ENCODE peak calls at places on chromosomes 2 and 18, in eight cellular contexts. U is uterus; W is PC-9; Y is CD8-positive, alpha-beta memory T cell; L is small intestine; H is GM23338; P is neural progenitor cell; R is lung. D is an unnamed sample. For H3K27me3, the result is how much of the 10 kb centered on the place peaks cover.

GRCh38 chr2:101125374-101125773 is 25.8 kb downstream of the TBC1D8 start:
- DNase-seq in U (no peak), L (no peak), P (no peak), H (no peak), R (no peak), Y (no peak), W (peak), D (no peak)

GRCh38 chr2:217790195-217790594 is 212.6 kb downstream of the TNS1 start:
- DNase-seq in H (peak), W (no peak), Y (no peak), R (peak), L (peak), P (no peak), U (peak), D (no peak)

GRCh38 chr2:236254021-236254420 is 10.2 kb downstream of the ASB18 start:
- DNase-seq in P (no peak), R (peak), U (no peak), H (no peak), L (no peak), W (no peak), Y (no peak), D (no peak)

GRCh38 chr2:11705711-11706110 is 35.7 kb upstream of the NTSR2 start:
- DNase-seq in P (no peak), Y (no peak), U (no peak), L (no peak), H (no peak), R (no peak), W (no peak), D (no peak)

GRCh38 chr2:191382801-191383200 is 137.6 kb downstream of the MYO1B start:
- DNase-seq in Y (no peak), R (peak), W (peak), P (no peak), L (peak), H (no peak), U (no peak), D (peak)

GRCh38 chr2:129297430-129297829 is 682.0 kb upstream of the RAB6C start:
- DNase-seq in P (peak), L (no peak), U (no peak), W (no peak), R (no peak), Y (no peak), H (peak), D (no peak)

GRCh38 chr2:18918280-18918679 is 328.9 kb upstream of the NT5C1B start:
- DNase-seq in U (no peak), W (no peak), L (no peak), P (no peak), Y (no peak), H (no peak), R (no peak), D (no peak)

GRCh38 chr2:242030226-242030575 is 160.7 kb downstream of the RTP5 start:
- DNase-seq in R (no peak), P (no peak), H (no peak), U (no peak), Y (no peak), W (no peak), L (no peak), D (no peak)

GRCh38 chr2:5236308-5236707 is 455.9 kb upstream of the SOX11 start:
- DNase-seq in Y (no peak), W (no peak), L (no peak), U (no peak), P (peak), R (no peak), H (peak), D (no peak)

GRCh38 chr2:230691005-230691647 is 21.5 kb upstream of the CAB39 start:
- DNase-seq in Y (no peak), L (no peak), R (no peak), P (no peak), U (no peak), W (peak), H (peak), D (no peak)

GRCh38 chr2:27356056-27356381 is 545 bp downstream of the GTF3C2 start:
- DNase-seq in R (peak), Y (no peak), H (peak), P (peak), U (no peak), W (peak), L (peak), D (peak)

GRCh38 chr2:231395188-231396057 is at the start of gene B3GNT7:
- DNase-seq in W (peak), Y (no peak), R (peak), P (peak), L (peak), H (peak), U (no peak), D (peak)

GRCh38 chr18:78523850-78524249 is 455.8 kb upstream of the SALL3 start:
- DNase-seq in W (no peak), P (no peak), L (no peak), U (no peak), R (no peak), H (no peak), Y (no peak), D (no peak)

GRCh38 chr2:238506669-238507068 is 79.9 kb downstream of the ASB1 start:
- DNase-seq in U (no peak), P (no peak), L (no peak), R (no peak), H (no peak), Y (no peak), W (no peak), D (no peak)

GRCh38 chr2:231571810-231572209 is 20.9 kb upstream of the TEX44 start:
- DNase-seq in Y (no peak), W (no peak), L (no peak), P (no peak), H (peak), R (no peak), U (no peak), D (no peak)

GRCh38 chr2:68799615-68800400 is 65.2 kb downstream of the ARHGAP25 start:
- DNase-seq in Y (no peak), R (no peak), U (no peak), W (no peak), L (no peak), P (peak), H (peak), D (no peak)

GRCh38 chr2:164044637-164045036 is 308.8 kb upstream of the FIGN start:
- DNase-seq in H (no peak), R (no peak), W (no peak), P (no peak), L (no peak), U (no peak), Y (no peak), D (no peak)

GRCh38 chr2:241340621-241341163 is 15.4 kb upstream of the FARP2 start:
- DNase-seq in P (no peak), R (no peak), W (no peak), H (no peak), L (no peak), Y (no peak), U (no peak), D (no peak)

GRCh38 chr2:240861547-240861946 is 7.1 kb upstream of the AGXT start:
- DNase-seq in Y (no peak), P (no peak), W (no peak), U (no peak), R (no peak), H (no peak), L (no peak), D (no peak)

GRCh38 chr18:57931038-57931437 is 113.0 kb upstream of the NEDD4L start:
- DNase-seq in L (peak), P (no peak), Y (no peak), R (no peak), W (no peak), H (no peak), U (no peak), D (no peak)

GRCh38 chr2:108082978-108083377 is 96.7 kb downstream of the SLC5A7 start:
- DNase-seq in H (no peak), W (no peak), L (no peak), P (no peak), R (no peak), Y (no peak), U (no peak), D (no peak)

GRCh38 chr2:218429951-218430692 is 11.2 kb downstream of the VIL1 start:
- DNase-seq in H (no peak), R (no peak), U (no peak), W (no peak), Y (no peak), L (no peak), P (no peak), D (no peak)

GRCh38 chr2:203583696-203584095 is 48.6 kb upstream of the RAPH1 start:
- DNase-seq in R (no peak), L (no peak), P (no peak), Y (no peak), U (no peak), H (no peak), W (no peak), D (no peak)

GRCh38 chr2:30232027-30232800 is 880 bp downstream of the LBH start:
- DNase-seq in U (peak), P (peak), R (peak), Y (peak), L (peak), H (peak), W (peak), D (peak)

DNA sequence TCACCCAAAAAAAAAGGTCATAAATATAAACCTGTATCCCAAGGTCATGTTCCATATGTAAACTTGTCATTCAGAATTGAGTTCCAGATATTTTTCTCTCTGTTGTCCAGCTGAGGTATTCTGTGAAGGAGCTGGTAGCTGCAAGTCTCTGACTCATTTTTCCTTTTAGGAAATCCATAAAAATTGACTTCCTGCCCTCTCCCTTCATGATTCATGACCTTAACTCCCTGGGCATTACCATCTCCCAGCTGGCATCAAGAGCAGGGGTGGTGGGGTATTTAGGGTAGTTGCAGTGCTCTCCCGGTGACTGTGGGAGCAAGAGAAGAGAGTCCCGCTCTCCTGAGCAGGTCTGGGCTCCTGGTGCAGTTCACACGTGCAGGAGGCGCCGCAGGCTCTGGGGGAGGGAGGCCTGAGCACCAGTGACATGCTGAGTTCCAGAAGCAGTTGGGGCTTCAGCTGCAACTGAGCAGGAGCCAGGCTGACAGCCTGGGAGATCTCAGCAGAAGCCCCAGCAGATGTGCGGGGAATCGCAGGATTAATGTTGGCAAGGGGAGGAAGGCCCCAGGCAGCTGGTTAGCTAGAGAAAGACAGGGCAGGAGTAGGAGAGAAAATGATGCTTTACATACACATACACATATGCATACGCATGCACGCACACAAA is 192.7 kb downstream of the MGAT5 start:
- DNase-seq in P (no peak), Y (no peak), H (no peak), W (no peak), U (no peak), L (no peak), R (no peak), D (no peak)
- H3K4me3 ChIP-seq in P (no peak), Y (no peak), H (no peak), W (no peak), U (no peak), L (no peak), R (no peak), D (no peak)

DNA sequence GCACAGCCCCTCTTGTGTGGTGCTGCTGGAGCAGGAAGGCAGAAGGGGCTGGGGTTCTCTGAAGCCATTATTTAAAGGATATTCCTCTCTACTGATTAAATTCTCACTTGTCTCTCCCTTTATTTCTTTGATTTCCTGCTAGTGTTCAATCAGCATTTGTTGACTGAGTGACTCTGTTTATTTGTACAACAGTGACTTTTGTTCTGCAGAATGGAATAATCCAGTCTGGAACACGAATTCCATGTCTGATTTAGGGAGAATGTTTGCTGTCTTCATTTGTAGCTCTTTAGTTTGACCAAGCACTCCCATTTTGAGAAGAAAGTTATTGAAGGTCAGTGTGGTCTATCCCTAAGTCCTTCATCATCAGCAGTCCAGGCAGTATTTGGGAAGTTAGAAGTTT is 141.2 kb downstream of the SETBP1 start:
- DNase-seq in Y (no peak), P (no peak), W (no peak), R (no peak), L (no peak), H (no peak), U (no peak), D (no peak)
- H3K27me3 ChIP-seq in Y (under half), P (under half), W (under half), R (under half), L (under half), H (under half), U (under half), D (under half)

GRCh38 chr2:189549440-189549832 is 31.1 kb downstream of the SLC40A1 start:
- DNase-seq in U (peak), P (no peak), R (no peak), H (no peak), L (no peak), W (no peak), Y (no peak), D (no peak)

GRCh38 chr2:189552334-189552990 is 28.1 kb downstream of the SLC40A1 start:
- DNase-seq in U (no peak), Y (no peak), H (no peak), W (no peak), P (no peak), L (no peak), R (no peak), D (no peak)

GRCh38 chr2:189551808-189552207 is 28.8 kb downstream of the SLC40A1 start:
- DNase-seq in P (no peak), R (no peak), H (no peak), W (no peak), L (no peak), U (no peak), Y (no peak), D (no peak)

GRCh38 chr2:189545424-189545823 is 35.2 kb downstream of the SLC40A1 start:
- DNase-seq in W (no peak), H (no peak), Y (no peak), U (no peak), P (no peak), R (no peak), L (no peak), D (no peak)

DNA sequence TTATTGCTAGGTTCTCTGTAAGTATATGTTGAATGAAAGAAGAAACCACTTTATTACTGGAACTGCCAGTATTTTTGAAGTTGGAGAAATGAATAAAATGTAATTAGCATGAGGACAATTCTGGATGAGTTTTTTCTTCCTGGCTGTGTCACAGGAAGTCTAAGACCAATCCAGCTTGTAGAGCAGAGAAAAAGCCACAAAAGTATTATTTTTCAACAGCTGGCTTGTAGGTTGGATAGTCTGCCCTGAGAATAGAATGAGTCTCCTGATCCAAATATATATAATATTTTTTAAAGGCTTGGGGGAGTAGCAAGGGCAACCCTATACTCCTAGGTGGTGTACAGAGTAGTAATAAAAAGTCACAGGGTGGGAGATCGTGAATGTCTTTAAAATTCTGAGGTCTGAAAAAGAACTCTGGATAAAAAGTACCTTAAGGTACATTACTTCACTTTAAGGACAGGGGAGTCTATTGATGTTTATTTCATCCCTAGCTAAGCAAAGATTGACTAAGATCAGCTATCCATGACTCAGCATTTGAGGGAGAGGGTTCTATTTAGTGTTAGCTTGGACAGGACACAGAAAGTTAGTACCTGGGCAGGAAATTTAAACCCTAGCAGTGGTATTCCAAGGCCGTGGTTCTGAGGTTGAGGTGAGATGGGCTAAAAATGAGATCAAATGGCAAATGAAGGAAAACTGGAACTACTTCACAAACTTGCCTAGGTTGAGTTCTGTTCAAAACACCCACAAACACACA is 31.7 kb downstream of the SLC40A1 start:
- DNase-seq in R (no peak), U (no peak), P (no peak), L (no peak), W (no peak), H (no peak), Y (no peak), D (no peak)
- H3K27ac ChIP-seq in R (peak), U (peak), P (no peak), L (no peak), W (peak), H (no peak), Y (no peak), D (no peak)

DNA sequence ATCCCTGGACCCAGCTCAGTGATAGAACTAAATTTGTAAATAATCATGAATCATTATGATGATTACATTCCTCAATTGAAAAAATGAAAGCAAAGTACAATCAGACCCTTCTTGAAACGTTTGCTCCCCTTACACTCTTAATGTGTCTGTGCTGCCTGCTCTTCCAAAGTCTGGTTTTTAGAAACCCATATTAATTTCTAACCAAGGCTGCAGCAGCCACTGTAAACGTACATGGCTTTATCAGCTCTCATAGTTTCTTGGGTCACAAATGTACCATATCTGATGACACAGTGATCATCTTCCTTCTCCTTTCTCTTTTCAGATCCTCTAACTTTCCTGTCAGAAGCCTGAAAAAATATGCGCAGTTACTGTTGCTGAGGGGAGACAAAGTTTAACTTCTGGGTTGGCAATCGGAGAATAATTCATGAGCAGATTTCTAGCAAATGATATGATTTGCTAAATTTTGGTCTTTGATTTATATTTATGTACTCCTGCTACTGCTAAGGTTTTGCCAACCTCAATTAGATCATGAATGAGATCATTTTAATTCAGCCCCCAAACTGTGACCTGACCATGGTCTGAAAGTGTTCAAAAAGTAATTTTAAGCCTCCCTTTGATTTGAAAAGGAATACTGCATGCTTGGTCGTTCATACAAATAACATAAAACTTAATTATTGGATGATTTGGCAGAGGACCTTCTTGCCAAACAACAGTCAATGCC is 12.3 kb downstream of the ZEB2 start:
- DNase-seq in U (no peak), P (no peak), W (no peak), Y (no peak), H (no peak), L (no peak), R (no peak), D (no peak)
- H3K4me3 ChIP-seq in U (no peak), P (no peak), W (no peak), Y (no peak), H (no peak), L (no peak), R (no peak), D (no peak)